ENCODE peak calls at places on chromosomes 6 and 20, in four cellular contexts. O is lower lobe of right lung, I is breast epithelium, T is tibial nerve. F is an unnamed sample.

GRCh38 chr6:111842271-111842822 is 30.9 kb downstream of the FYN start:
- DNase-seq in T (no peak), I (no peak), O (no peak), F (no peak)

GRCh38 chr6:44668391-44668930 is 281.0 kb downstream of the CDC5L start:
- DNase-seq in O (no peak), T (no peak), I (no peak), F (peak)

GRCh38 chr6:156189714-156190113 is 587.5 kb upstream of the ARID1B start:
- DNase-seq in O (no peak), T (no peak), I (no peak), F (no peak)

GRCh38 chr6:163180874-163181541 is 233.5 kb upstream of the QKI start:
- DNase-seq in O (peak), I (no peak), T (peak), F (no peak)

GRCh38 chr6:55882731-55883595 is 7.6 kb upstream of the BMP5 start:
- DNase-seq in I (no peak), O (no peak), T (peak), F (no peak)

GRCh38 chr20:33790571-33790970 is 20.6 kb upstream of the CHMP4B start:
- DNase-seq in I (no peak), O (no peak), T (no peak), F (no peak)

GRCh38 chr6:106509420-106510089 is 119.7 kb downstream of the RTN4IP1 start:
- DNase-seq in O (no peak), T (no peak), I (no peak), F (no peak)

GRCh38 chr20:45841407-45842129 is 8.0 kb downstream of the SNX21 start:
- DNase-seq in T (no peak), O (no peak), I (no peak), F (no peak)

GRCh38 chr6:34985236-34985635 is 96.2 kb downstream of the ANKS1A start:
- DNase-seq in O (no peak), T (no peak), I (no peak), F (no peak)

GRCh38 chr6:166987448-166987847 is 11.7 kb upstream of the CEP43 start:
- DNase-seq in I (no peak), O (no peak), T (no peak), F (no peak)

GRCh38 chr20:36371391-36371790 is 65.3 kb downstream of the DLGAP4 start:
- DNase-seq in I (no peak), T (no peak), O (no peak), F (no peak)

GRCh38 chr6:41657131-41658094 is 19.1 kb downstream of the MDFI start:
- DNase-seq in O (peak), I (no peak), T (no peak), F (no peak)

DNA sequence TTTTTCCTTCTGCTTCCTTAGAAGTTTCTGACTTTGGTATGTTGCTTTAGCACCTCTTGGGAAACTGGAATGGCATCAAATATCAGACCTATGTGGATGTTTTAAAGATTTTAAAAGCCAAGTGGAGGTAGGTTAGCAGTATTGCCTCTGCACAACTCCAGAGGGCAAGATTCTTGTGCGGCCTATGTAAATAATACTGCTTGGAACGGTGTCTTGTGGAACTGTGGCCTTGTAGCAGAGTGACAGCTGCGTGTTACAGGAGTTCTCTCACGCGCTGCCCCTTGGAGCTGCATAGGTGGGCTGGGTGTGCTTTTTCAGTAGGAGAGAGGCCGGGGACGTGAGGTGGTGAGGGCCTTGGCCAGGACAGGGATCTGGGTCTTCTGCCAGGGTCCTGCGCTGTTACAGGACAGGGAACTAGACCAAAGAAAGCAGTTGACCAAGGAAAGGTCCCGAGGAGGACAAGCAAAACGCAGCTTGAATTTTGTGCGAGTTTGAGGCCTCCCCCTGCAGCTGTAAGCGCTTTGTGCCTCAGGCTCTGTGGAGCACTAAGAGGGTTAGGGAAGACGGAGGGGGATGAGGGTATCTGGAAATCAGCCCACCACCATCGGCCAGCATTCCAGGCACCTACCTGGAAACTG is 1.5 kb downstream of the TMEM181 start:
- DNase-seq in T (no peak), O (no peak), I (peak), F (peak)
- H3K27ac ChIP-seq in T (peak), O (peak), I (no peak), F (no peak)

DNA sequence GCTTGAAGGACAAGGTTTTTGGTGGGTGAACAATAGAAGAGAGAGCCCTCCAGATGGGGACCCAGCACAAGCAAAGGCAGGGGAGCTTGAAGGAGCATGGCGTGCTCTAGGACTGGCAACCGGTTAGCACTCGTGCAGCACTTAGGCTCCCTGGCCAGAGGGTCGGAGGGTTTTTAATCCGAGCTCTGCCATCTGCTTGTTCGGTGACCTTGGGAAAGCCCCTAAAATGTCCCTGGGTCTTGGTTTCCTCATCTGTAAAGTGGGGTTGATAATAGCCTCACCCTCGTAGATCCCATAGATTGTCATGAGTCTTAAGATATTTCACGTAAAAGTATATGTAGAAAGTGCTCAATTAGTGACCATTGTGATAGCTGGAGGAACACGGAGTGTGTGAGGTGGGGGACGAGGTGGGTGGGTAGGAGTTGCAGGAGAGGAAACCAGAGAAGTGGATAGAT is 16.6 kb upstream of the HCK start:
- DNase-seq in I (no peak), T (no peak), O (no peak), F (no peak)
- H3K4me3 ChIP-seq in I (no peak), T (no peak), O (no peak), F (no peak)

DNA sequence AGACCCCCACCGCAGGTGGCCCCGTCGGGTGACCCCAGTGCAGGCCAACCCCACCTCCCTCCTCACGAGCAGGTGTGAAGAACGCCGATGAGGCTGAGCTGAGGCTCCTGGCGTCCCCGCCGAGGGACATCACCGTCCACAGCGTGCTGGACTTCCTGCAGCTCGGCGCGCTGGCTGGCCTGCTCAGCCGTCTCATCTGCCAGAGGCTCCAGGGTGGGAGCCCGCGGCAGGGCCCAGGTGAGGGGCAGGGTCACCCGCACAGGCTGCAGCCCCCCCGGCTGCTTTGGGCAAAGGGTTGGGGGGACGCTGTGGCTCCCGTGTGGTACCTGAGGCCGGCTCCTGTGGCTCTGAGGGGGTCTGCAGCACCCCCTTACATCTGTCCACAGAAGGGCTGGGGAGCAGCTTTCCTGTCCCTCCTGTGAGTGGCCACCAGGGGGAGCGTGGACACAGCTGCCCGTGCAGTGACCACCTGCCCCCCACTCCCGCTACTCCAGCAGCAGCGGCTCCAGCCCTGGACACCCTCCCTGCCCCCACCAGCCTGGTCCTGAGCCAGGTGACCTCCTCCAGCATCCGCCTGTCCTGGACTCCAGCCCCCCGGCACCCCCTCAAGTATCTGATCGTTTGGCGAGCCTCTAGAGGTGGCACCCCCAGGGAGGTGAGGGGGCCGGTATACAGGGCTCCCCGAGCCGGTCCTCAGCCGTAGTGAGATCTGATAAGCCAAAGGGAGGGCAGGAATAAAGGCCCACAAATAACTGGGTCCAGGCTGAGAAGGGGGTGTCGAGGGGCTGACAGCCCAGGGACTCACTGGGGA is 16.5 kb downstream of the COL20A1 start:
- DNase-seq in O (no peak), T (no peak), I (no peak), F (no peak)
- TF ChIP-seq CTCF in O (peak), T (peak), I (peak), F (peak)

GRCh38 chr6:147382945-147383554 is 125.4 kb upstream of the SAMD5 start:
- DNase-seq in I (no peak), O (no peak), T (no peak), F (no peak)

GRCh38 chr6:147381734-147382133 is 126.8 kb upstream of the SAMD5 start:
- DNase-seq in I (no peak), T (no peak), O (no peak), F (no peak)

GRCh38 chr6:147378819-147379218 is 129.7 kb upstream of the SAMD5 start:
- DNase-seq in I (no peak), T (no peak), O (no peak), F (no peak)

GRCh38 chr6:147384737-147385710 is 123.5 kb upstream of the SAMD5 start:
- DNase-seq in O (no peak), I (no peak), T (no peak), F (no peak)

DNA sequence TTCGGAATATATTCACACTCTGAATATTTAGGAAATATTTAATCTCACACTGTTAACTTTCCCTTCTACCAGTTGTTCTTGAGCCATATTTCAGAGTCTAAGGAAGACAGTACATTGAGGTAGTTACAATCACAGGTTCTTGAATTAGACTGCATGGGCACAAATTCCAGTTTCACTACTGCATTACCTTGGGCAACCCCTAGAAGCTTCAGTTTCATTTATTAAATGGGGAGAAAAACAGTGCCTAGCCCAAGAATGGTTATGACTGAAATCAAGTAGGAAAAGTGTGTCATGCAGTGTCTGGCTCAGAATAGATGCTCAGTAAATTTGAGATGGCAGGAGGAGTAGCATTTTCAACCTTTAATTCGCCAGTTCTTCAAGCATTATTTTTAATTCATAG is 124.5 kb upstream of the SAMD5 start:
- DNase-seq in T (no peak), O (no peak), I (no peak), F (no peak)
- H3K27ac ChIP-seq in T (no peak), O (no peak), I (no peak), F (no peak)

DNA sequence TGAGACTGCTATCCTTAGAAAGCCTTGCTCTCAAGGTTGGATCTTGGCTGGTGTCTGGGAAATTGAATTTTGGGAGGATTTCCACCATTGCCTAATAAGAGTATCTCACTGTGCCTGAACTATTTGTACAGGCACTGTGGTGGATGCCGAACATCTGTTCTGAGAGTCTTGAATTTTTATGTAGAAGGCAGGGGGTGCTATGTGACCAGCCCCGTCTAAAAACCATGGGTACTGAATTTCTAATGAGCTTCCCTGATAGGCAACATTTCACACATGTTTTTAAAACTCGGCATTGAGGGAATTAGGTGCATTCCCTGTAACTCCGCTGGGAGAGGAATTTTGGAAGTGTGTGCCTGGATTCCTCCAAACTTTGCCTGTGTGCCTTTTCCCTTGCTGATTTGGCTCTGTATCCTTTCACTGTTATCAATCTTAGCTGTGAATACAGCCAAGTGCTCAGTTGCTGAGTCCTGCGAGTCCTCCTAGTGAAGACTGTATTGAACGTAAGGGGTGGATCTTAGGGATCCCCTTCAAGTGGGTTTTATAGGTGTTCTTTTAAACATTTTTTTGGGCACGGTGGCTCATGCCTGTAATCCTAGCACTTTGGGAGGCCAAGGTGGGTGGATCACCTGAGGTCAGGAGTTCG is 27.6 kb upstream of the SCAF8 start:
- DNase-seq in T (no peak), I (no peak), O (no peak), F (no peak)
- H3K4me3 ChIP-seq in T (no peak), I (no peak), O (no peak), F (no peak)

GRCh38 chr6:151763303-151763702 is 44.2 kb upstream of the ESR1 start:
- DNase-seq in O (no peak), I (no peak), T (peak), F (no peak)
- TF ChIP-seq CTCF in O (peak), I (peak), T (peak), F (no peak)

F was measured in coronary artery.